ENCODE peak calls at places on chromosomes 13 and 19, in ten cellular contexts. N is tibial nerve; Y is AG09309; P is psoas muscle; L is SK-N-SH; M is CD8-positive, alpha-beta T cell; K is adrenal gland; H is cardiac muscle cell; G is PC-3; A is choroid plexus epithelial cell. V is an unnamed sample.
A peak's percentile ranks its signal among the peaks of the same experiment; 100 is the strongest.

GRCh38 chr19:31539386-31539785 is 190.2 kb upstream of the TSHZ3 start:
- DNase-seq in N (no peak), Y (no peak), P (no peak), L (no peak), M (no peak), K (no peak), H (no peak), G (no peak), A (no peak), V (no peak)

GRCh38 chr19:10580979-10581631 is 6.0 kb downstream of the AP1M2 start:
- DNase-seq in N (peak; percentile 88), Y (peak; percentile 71), P (peak; percentile 86), L (peak; percentile 86), M (peak; percentile 89), K (peak; percentile 86), H (peak; percentile 93), G (peak; percentile 98), A (peak; percentile 96), V (peak; percentile 60)

GRCh38 chr13:96141032-96141431 is 51.1 kb downstream of the HS6ST3 start:
- DNase-seq in N (no peak), Y (no peak), P (no peak), L (no peak), M (no peak), K (no peak), H (peak; percentile 35), G (peak; percentile 51), A (peak; percentile 72), V (peak; percentile 12)

GRCh38 chr19:15576526-15577156 is 38.4 kb upstream of the CYP4F8 start:
- DNase-seq in N (no peak), Y (no peak), P (no peak), L (no peak), M (no peak), K (no peak), H (no peak), G (no peak), A (no peak), V (no peak)

GRCh38 chr19:56155124-56155687 is 14.1 kb downstream of the ZNF444 start:
- DNase-seq in N (no peak), Y (no peak), P (no peak), L (peak; percentile 59), M (no peak), K (peak; percentile 48), H (peak; percentile 11), G (no peak), A (peak; percentile 21), V (no peak)

GRCh38 chr13:111239754-111240670 is 80.4 kb upstream of the TEX29 start:
- DNase-seq in N (no peak), Y (no peak), P (no peak), L (no peak), M (no peak), K (no peak), H (no peak), G (no peak), A (peak; percentile 30), V (no peak)

GRCh38 chr19:43777163-43777700 is 3.5 kb downstream of the KCNN4 start:
- DNase-seq in N (no peak), Y (no peak), P (no peak), L (peak; percentile 69), M (peak; percentile 63), K (no peak), H (no peak), G (no peak), A (peak; percentile 38), V (no peak)

GRCh38 chr13:78404961-78405360 is 198.4 kb downstream of the POU4F1 start:
- DNase-seq in N (no peak), Y (no peak), P (no peak), L (no peak), M (no peak), K (no peak), H (no peak), G (no peak), A (no peak), V (no peak)

GRCh38 chr19:40578442-40578908 is 1.8 kb downstream of the SHKBP1 start:
- DNase-seq in N (no peak), Y (no peak), P (no peak), L (peak; percentile 60), M (no peak), K (no peak), H (peak; percentile 57), G (peak; percentile 23), A (peak; percentile 49), V (no peak)

GRCh38 chr19:48963371-48964204 is 1.5 kb upstream of the FTL start:
- DNase-seq in N (peak; percentile 68), Y (no peak), P (peak; percentile 80), L (no peak), M (peak; percentile 68), K (peak; percentile 68), H (peak; percentile 76), G (peak; percentile 43), A (peak; percentile 70), V (no peak)

GRCh38 chr13:51804295-51805172 is 571 bp upstream of the DHRS12 start:
- DNase-seq in N (no peak), Y (no peak), P (no peak), L (peak; percentile 47), M (peak; percentile 54), K (no peak), H (no peak), G (no peak), A (no peak), V (no peak)

GRCh38 chr13:51803018-51803417 is 945 bp downstream of the DHRS12 start:
- DNase-seq in N (no peak), Y (no peak), P (no peak), L (peak; percentile 41), M (no peak), K (no peak), H (no peak), G (no peak), A (no peak), V (no peak)

GRCh38 chr13:51803422-51804294 is at the start of gene DHRS12:
- DNase-seq in N (peak; percentile 88), Y (no peak), P (peak; percentile 89), L (peak; percentile 94), M (peak; percentile 92), K (peak; percentile 84), H (peak; percentile 87), G (peak; percentile 75), A (peak; percentile 86), V (no peak)

GRCh38 chr13:51801631-51802099 is 2.3 kb downstream of the DHRS12 start:
- DNase-seq in N (peak; percentile 50), Y (no peak), P (peak; percentile 72), L (peak; percentile 56), M (no peak), K (peak; percentile 81), H (no peak), G (peak; percentile 30), A (no peak), V (no peak)

DNA sequence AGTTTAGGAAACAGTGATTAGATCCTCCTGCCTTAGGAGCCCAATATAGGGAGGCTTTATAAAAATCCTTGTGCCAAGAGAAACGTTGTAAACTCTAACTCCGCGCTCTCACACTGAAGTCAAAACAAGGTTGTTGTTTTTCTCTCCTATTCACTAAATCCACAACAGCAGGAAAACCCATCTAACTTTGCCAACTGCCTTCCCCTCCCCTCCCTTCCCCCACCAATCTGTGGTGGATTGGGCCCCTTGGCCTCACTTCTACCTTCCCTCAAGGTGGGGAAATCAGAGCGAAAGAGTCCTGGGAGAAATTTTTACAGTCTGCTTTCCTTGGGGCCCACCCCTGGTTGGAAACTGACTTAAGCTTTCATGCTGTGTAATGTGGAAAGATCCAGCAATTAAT is 1.4 kb downstream of the DHRS12 start:
- DNase-seq in N (no peak), Y (no peak), P (no peak), L (no peak), M (no peak), K (no peak), H (no peak), G (no peak), A (no peak), V (no peak)
- H3K4me3 ChIP-seq in N (peak overlapping the region; percentile 71), Y (no peak overlapping the region), P (peak overlapping the region; percentile 95), L (no peak overlapping the region), M (peak overlapping the region; percentile 79), K (no peak overlapping the region), H (no peak overlapping the region), G (no peak overlapping the region), A (no peak overlapping the region), V (no peak overlapping the region)

DNA sequence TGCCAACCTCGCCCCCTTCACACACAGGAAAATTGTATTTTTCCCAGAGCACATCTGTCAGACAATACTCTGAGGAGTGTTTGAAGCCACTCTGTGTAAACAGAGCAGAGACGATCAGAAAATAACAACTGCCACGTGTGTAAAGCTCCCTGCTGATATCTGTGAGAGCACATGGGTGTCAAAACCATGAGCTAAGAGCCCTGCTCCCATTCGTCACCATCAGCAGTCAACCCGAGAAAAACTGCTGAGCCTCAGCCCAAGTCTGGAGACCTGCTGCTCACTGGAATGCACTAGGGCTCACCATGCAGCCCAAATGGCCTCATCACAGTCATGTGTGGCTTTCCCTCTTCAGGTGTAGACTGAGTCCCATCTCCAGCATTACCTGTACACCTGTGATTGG is 304.1 kb downstream of the FGF14 start:
- DNase-seq in N (no peak), Y (no peak), P (no peak), L (no peak), M (no peak), K (no peak), H (no peak), G (no peak), A (no peak), V (no peak)
- H3K4me3 ChIP-seq in N (no peak overlapping the region), Y (no peak overlapping the region), P (no peak overlapping the region), L (no peak overlapping the region), M (no peak overlapping the region), K (no peak overlapping the region), H (no peak overlapping the region), G (no peak overlapping the region), A (no peak overlapping the region), V (no peak overlapping the region)

DNA sequence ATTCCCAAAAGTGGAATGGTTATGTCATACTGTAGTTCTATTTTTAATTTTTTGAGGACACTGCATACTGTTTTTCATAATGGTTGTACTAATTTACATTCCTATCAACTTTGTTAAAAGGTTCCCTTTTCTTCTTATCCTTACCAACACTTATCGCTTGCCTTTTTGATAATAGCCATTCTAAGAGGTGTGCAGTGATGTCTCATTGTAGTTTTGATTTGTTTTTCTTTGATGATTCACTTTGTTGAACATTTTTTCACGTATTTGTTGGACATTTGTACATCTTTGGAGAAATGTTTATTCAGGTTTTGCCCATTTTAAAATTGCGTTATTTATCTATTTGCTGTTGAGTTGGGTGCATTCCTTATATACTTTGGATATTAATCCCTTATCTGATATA is 188.8 kb upstream of the SPRY2 start:
- DNase-seq in N (no peak), Y (no peak), P (no peak), L (no peak), M (no peak), K (no peak), H (no peak), G (peak; percentile 52), A (peak; percentile 41), V (no peak)
- H3K4me3 ChIP-seq in N (no peak overlapping the region), Y (no peak overlapping the region), P (no peak overlapping the region), L (no peak overlapping the region), M (no peak overlapping the region), K (no peak overlapping the region), H (no peak overlapping the region), G (no peak overlapping the region), A (no peak overlapping the region), V (no peak overlapping the region)

DNA sequence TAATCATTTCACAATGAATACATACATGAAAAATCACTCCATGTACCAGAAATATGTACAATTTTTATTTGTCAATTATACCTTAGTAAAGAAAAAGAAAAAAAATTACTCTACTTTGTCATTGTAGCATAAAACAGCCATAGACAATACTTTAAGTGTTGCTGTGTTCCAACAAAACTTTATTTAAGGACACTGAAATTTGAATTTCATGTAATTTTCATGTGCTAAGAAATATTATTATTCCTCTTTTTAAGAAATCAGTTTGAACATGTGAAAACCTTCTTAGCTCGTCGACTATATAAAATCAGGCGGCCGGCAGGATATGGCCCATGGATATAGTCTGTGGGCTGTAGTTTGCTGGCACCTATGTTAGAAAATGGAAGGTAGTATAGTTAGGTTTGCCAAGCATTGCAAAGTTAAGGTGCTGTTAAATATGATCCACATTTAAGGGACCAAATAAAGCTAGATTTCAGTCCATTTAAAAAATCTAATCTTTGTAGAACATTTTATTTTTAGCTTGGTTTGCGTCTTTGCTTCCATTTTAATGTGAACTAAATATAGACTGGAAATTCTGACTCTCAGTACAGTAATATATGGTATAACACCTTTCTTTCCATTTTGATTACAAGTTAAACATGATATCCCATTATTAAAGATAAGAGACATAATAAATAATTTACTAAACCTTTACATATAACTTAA is 6.5 kb downstream of the DGKH start:
- DNase-seq in N (no peak), Y (no peak), P (no peak), L (no peak), M (no peak), K (no peak), H (no peak), G (no peak), A (no peak), V (no peak)
- H3K4me3 ChIP-seq in N (no peak overlapping the region), Y (no peak overlapping the region), P (peak overlapping the region; percentile 17), L (no peak overlapping the region), M (no peak overlapping the region), K (no peak overlapping the region), H (no peak overlapping the region), G (no peak overlapping the region), A (no peak overlapping the region), V (no peak overlapping the region)

V was measured in skeletal muscle cell.